ENCODE peak calls at places on chromosomes 7 and 10, in five cellular contexts. M, D, E, Y and A are unnamed samples.

GRCh38 chr7:15305002-15305600 is 256.7 kb downstream of the AGMO start:
- DNase-seq in M (no peak), D (peak; percentile 62), E (peak; percentile 57), Y (peak; percentile 22), A (no peak)

GRCh38 chr7:128891110-128891941 is 19.2 kb downstream of the KCP start:
- DNase-seq in M (no peak), D (no peak), E (no peak), Y (no peak), A (no peak)

GRCh38 chr10:110901954-110902819 is 16.8 kb downstream of the BBIP1 start:
- DNase-seq in M (no peak), D (peak; percentile 94), E (no peak), Y (no peak), A (no peak)

GRCh38 chr10:75492151-75492550 is 60.7 kb downstream of the LRMDA start:
- DNase-seq in M (no peak), D (no peak), E (no peak), Y (no peak), A (no peak)

GRCh38 chr7:84195295-84196006 is 862 bp upstream of the SEMA3A start:
- DNase-seq in M (no peak), D (no peak), E (no peak), Y (no peak), A (no peak)

GRCh38 chr7:65397730-65398142 is 24.1 kb downstream of the ZNF92 start:
- DNase-seq in M (no peak), D (no peak), E (no peak), Y (no peak), A (no peak)

GRCh38 chr10:12350167-12350872 is 973 bp downstream of the CAMK1D start:
- DNase-seq in M (peak; percentile 38), D (no peak), E (peak; percentile 28), Y (peak; percentile 14), A (no peak)

GRCh38 chr7:86790383-86790782 is 146.7 kb downstream of the GRM3 start:
- DNase-seq in M (no peak), D (no peak), E (no peak), Y (no peak), A (no peak)

GRCh38 chr10:122657734-122658133 is 41.9 kb downstream of the C10orf120 start:
- DNase-seq in M (no peak), D (no peak), E (no peak), Y (no peak), A (no peak)

GRCh38 chr10:93071674-93072224 is 1.9 kb upstream of the CYP26A1 start:
- DNase-seq in M (no peak), D (no peak), E (peak; percentile 47), Y (peak; percentile 69), A (no peak)

GRCh38 chr10:69065406-69066361 is 22.2 kb upstream of the SRGN start:
- DNase-seq in M (no peak), D (peak; percentile 94), E (no peak), Y (no peak), A (no peak)

GRCh38 chr10:115141254-115141653 is 48.1 kb downstream of the ATRNL1 start:
- DNase-seq in M (no peak), D (peak; percentile 15), E (no peak), Y (no peak), A (no peak)

GRCh38 chr10:14838582-14839304 is 637 bp downstream of the HSPA14 start:
- DNase-seq in M (peak; percentile 32), D (no peak), E (peak; percentile 64), Y (peak; percentile 50), A (no peak)

GRCh38 chr10:69974551-69975155 is 78.0 kb upstream of the MACROH2A2 start:
- DNase-seq in M (no peak), D (peak; percentile 90), E (no peak), Y (no peak), A (no peak)

GRCh38 chr10:34815174-34816066 is at the start of gene PARD3:
- DNase-seq in M (no peak), D (peak; percentile 38), E (peak; percentile 65), Y (peak; percentile 59), A (peak; percentile 58)

GRCh38 chr10:99235469-99235871 is at the start of gene HPSE2:
- DNase-seq in M (no peak), D (no peak), E (peak; percentile 17), Y (no peak), A (no peak)

GRCh38 chr7:129781128-129781855 is 169.8 kb downstream of the NRF1 start:
- DNase-seq in M (no peak), D (no peak), E (no peak), Y (no peak), A (peak; percentile 68)

GRCh38 chr10:57094083-57094482 is 733.0 kb upstream of the ZWINT start:
- DNase-seq in M (no peak), D (no peak), E (no peak), Y (no peak), A (no peak)

GRCh38 chr10:110841767-110842267 is 29.9 kb upstream of the PDCD4 start:
- DNase-seq in M (no peak), D (no peak), E (no peak), Y (no peak), A (no peak)

GRCh38 chr7:954330-955238 is at the start of gene ADAP1:
- DNase-seq in M (peak; percentile 69), D (no peak), E (peak; percentile 68), Y (peak; percentile 44), A (no peak)

GRCh38 chr7:139118234-139118802 is 8.8 kb upstream of the ZC3HAV1 start:
- DNase-seq in M (no peak), D (peak; percentile 77), E (no peak), Y (no peak), A (no peak)

GRCh38 chr7:40299097-40299496 is 164.3 kb downstream of the SUGCT start:
- DNase-seq in M (no peak), D (peak; percentile 92), E (no peak), Y (no peak), A (no peak)

GRCh38 chr10:93438796-93439253 is 43.3 kb downstream of the MYOF start:
- DNase-seq in M (no peak), D (no peak), E (peak; percentile 46), Y (peak; percentile 21), A (no peak)

GRCh38 chr7:121563177-121563576 is 167.1 kb upstream of the FAM3C start:
- DNase-seq in M (no peak), D (no peak), E (peak; percentile 18), Y (no peak), A (no peak)
- TF ChIP-seq CTCF in M (no peak), D (peak; percentile 43), E (peak; percentile 49), Y (peak; percentile 39), A (no peak)

GRCh38 chr7:23273141-23273599 is 26.0 kb upstream of the MALSU1 start:
- DNase-seq in M (peak; percentile 77), D (peak; percentile 82), E (peak; percentile 88), Y (peak; percentile 73), A (no peak)

GRCh38 chr7:23276947-23277346 is 22.2 kb upstream of the MALSU1 start:
- DNase-seq in M (no peak), D (no peak), E (no peak), Y (no peak), A (no peak)

GRCh38 chr7:23277359-23277989 is 21.7 kb upstream of the MALSU1 start:
- DNase-seq in M (no peak), D (peak; percentile 69), E (peak; percentile 64), Y (peak; percentile 15), A (no peak)

GRCh38 chr7:23275906-23276305 is 23.2 kb upstream of the MALSU1 start:
- DNase-seq in M (no peak), D (no peak), E (no peak), Y (no peak), A (no peak)

GRCh38 chr7:23276381-23276780 is 22.8 kb upstream of the MALSU1 start:
- DNase-seq in M (no peak), D (no peak), E (peak; percentile 11), Y (no peak), A (no peak)
- TF ChIP-seq CTCF in M (no peak), D (peak; percentile 13), E (peak; percentile 45), Y (no peak), A (peak; percentile 13)

DNA sequence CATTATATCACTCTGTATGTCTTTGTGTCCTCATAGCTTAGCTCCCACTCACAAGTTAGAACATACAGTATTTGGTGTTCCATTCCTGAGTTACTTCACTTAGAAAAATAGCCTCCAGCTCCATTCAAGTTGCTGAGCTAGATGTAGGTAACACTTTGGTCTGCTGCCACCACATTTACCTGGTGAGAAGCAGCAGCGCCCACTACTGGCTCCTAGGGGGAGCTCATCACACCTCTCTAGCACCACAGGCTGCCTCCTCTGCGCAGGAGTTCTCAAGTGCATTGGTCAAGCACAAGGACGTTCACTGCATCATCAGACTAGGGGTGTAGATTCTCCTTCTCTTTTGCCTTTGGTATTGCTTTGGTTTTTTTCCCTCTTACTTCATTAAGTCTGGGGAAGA is 530.9 kb upstream of the AUTS2 start:
- DNase-seq in M (no peak), D (peak; percentile 21), E (no peak), Y (no peak), A (no peak)
- TF ChIP-seq CTCF in M (no peak), D (peak; percentile 36), E (no peak), Y (peak; percentile 65), A (peak; percentile 37)

GRCh38 chr10:91923371-91924211 is at the start of gene BTAF1:
- DNase-seq in M (peak; percentile 90), D (peak; percentile 92), E (peak; percentile 76), Y (peak; percentile 65), A (peak; percentile 47)
- TF ChIP-seq CTCF in M (no peak), D (no peak), E (no peak), Y (no peak), A (no peak)

GRCh38 chr10:88091490-88092061 is 228.2 kb downstream of the PTEN start:
- DNase-seq in M (peak; percentile 64), D (no peak), E (no peak), Y (no peak), A (no peak)
- TF ChIP-seq CTCF in M (no peak), D (no peak), E (no peak), Y (no peak), A (no peak)

DNA sequence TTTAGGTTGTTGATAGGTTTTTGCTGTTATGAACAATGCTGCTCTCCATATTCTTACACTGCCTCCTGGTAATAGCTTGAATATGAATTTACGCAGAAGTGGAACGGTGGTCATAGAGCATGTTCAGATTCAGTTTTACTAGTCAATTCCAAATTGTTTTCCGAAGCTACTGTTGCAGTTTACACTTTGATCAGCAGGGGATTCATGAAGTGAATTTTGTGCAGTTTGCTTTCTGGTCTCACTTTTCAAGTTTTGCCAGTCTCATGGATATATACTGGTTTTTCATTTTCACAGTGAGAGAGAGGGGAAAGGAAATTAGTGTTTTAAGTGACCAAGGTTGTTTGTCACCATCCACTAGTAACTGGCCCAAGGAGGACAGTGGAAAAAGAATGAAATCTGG is 171.3 kb downstream of the PRKCQ start:
- DNase-seq in M (no peak), D (no peak), E (no peak), Y (no peak), A (no peak)
- TF ChIP-seq CTCF in M (no peak), D (peak; percentile 21), E (peak; percentile 64), Y (peak; percentile 30), A (no peak)

DNA sequence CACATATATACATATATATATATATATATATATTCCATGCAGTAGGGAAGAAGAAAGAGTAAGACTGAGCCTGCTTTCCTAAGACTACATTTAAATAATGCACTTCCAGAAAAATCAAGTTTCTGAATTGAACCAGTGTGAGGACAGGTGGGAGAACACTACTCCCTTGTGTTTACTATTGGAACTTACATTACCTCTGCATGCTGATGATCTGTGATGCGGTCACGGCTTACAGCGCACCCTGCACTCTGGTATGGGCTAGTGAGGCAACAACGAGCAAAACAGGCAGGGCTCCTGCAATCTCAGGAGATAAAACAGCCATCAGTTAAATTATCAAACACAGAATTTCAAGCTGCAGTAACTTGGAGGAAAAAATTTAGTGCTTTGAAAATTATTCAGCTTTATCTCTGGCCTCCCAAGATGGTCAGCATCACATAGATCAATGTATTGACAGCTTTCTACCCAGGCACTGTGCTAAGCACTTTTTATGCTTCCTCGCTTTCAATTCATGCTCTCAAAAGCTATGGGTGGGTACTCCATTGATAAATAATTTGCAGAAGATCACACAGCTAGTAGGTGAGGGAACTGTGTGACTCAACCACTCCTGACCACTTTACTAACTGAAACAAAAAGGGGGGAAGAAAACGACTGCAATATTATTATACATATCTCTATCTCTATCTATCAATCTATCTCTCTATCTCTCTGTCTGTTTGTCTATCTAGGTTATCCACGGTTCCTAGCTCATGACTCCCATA is 20.5 kb upstream of the SLC16A12 start:
- DNase-seq in M (no peak), D (peak; percentile 53), E (no peak), Y (no peak), A (no peak)
- TF ChIP-seq CTCF in M (no peak), D (peak; percentile 26), E (no peak), Y (no peak), A (no peak)